ENCODE peak calls at places on chromosomes 3 and 15, in nine cellular contexts. H is hippocampal formation; A is nephron progenitor cell; G is effector CD4-positive, alpha-beta T cell; C is SJSA1; O is ACHN; N is amniotic stem cell; K is cardiac fibroblast; J is activated naive CD4-positive, alpha-beta T cell treated with anti-CD3 and anti-CD28 coated beads, Interleukin-2, amount 10 ng/mL, durations not matched to agents 7 days and 5 days. Q is an unnamed sample.

GRCh38 chr3:112855883-112856282 is 9.2 kb upstream of the CD200R1L start:
- DNase-seq in N (no peak), J (no peak), O (no peak), K (no peak), C (no peak), G (no peak), A (no peak), H (no peak), Q (no peak)

GRCh38 chr3:65836047-65836446 is 202.7 kb downstream of the MAGI1 start:
- DNase-seq in K (no peak), O (peak), J (no peak), G (no peak), A (no peak), H (no peak), N (no peak), C (no peak), Q (no peak)

GRCh38 chr3:20480771-20481170 is 294.8 kb upstream of the SGO1 start:
- DNase-seq in A (no peak), G (no peak), N (no peak), J (no peak), C (no peak), H (no peak), K (peak), O (no peak), Q (no peak)

GRCh38 chr3:160856450-160856849 is 100.4 kb downstream of the PPM1L start:
- DNase-seq in A (no peak), O (no peak), C (no peak), K (no peak), H (no peak), J (no peak), G (no peak), N (no peak), Q (no peak)

GRCh38 chr3:85498177-85498576 is 539.4 kb downstream of the CADM2 start:
- DNase-seq in H (no peak), A (no peak), J (no peak), K (no peak), N (no peak), O (no peak), C (no peak), G (no peak), Q (no peak)

GRCh38 chr15:90062023-90062728 is 40.1 kb downstream of the IDH2 start:
- DNase-seq in O (no peak), H (no peak), A (peak), G (peak), J (peak), N (no peak), K (peak), C (no peak), Q (no peak)

GRCh38 chr15:44427756-44428724 is 611 bp downstream of the CTDSPL2 start:
- DNase-seq in O (peak), K (peak), J (no peak), C (no peak), N (no peak), G (no peak), A (peak), H (no peak), Q (no peak)

GRCh38 chr3:134885877-134886621 is 91.0 kb downstream of the EPHB1 start:
- DNase-seq in J (no peak), K (no peak), A (no peak), G (no peak), C (no peak), O (peak), H (no peak), N (no peak), Q (peak)

GRCh38 chr3:31661993-31662392 is 129.3 kb downstream of the STT3B start:
- DNase-seq in C (no peak), N (no peak), A (no peak), K (no peak), G (no peak), H (no peak), J (no peak), O (no peak), Q (no peak)

GRCh38 chr3:50518441-50518840 is 15.0 kb upstream of the CACNA2D2 start:
- DNase-seq in J (no peak), G (no peak), K (no peak), N (no peak), H (no peak), O (no peak), A (no peak), C (no peak), Q (no peak)

GRCh38 chr3:42177068-42177800 is 86.1 kb downstream of the TRAK1 start:
- DNase-seq in K (no peak), O (no peak), J (no peak), A (no peak), H (no peak), G (no peak), C (no peak), N (no peak), Q (no peak)

GRCh38 chr3:116579843-116580242 is 129.7 kb upstream of the TUSC7 start:
- DNase-seq in K (peak), O (peak), H (no peak), G (no peak), J (no peak), A (peak), C (no peak), N (no peak), Q (no peak)

GRCh38 chr15:40812721-40813425 is 5.6 kb upstream of the DNAJC17 start:
- DNase-seq in J (no peak), C (no peak), O (no peak), G (no peak), K (no peak), N (no peak), A (no peak), H (no peak), Q (no peak)

GRCh38 chr15:58405865-58406264 is 25.9 kb upstream of the LIPC start:
- DNase-seq in N (no peak), A (no peak), C (no peak), K (no peak), G (no peak), J (no peak), H (no peak), O (no peak), Q (no peak)

GRCh38 chr15:72312605-72313447 is 7.1 kb downstream of the CELF6 start:
- DNase-seq in J (peak), G (peak), H (no peak), O (peak), K (peak), C (peak), N (peak), A (peak), Q (peak)

GRCh38 chr3:113263020-113263419 is 51.7 kb downstream of the BOC start:
- DNase-seq in G (no peak), J (no peak), N (no peak), K (no peak), A (no peak), C (no peak), H (no peak), O (no peak), Q (no peak)

GRCh38 chr3:129015388-129016105 is 14.4 kb downstream of the EFCC1 start:
- DNase-seq in C (no peak), O (no peak), N (no peak), J (peak), G (peak), A (no peak), K (peak), H (no peak), Q (no peak)

GRCh38 chr3:102183186-102183585 is 251.6 kb upstream of the ZPLD1 start:
- DNase-seq in O (no peak), G (no peak), J (no peak), A (no peak), H (no peak), K (no peak), C (no peak), N (no peak), Q (no peak)

GRCh38 chr15:55741592-55742497 is 1.1 kb downstream of the PRTG start:
- DNase-seq in O (no peak), A (peak), C (no peak), H (peak), J (no peak), G (no peak), K (peak), N (peak), Q (no peak)

GRCh38 chr15:48367483-48367882 is 36.3 kb downstream of the DUT start:
- DNase-seq in H (no peak), G (no peak), C (no peak), K (peak), A (no peak), J (no peak), O (no peak), N (no peak), Q (no peak)

GRCh38 chr3:170622369-170623159 is 36.7 kb upstream of the SLC7A14 start:
- DNase-seq in C (peak), N (peak), O (no peak), J (no peak), A (peak), G (no peak), H (peak), K (peak), Q (peak)

GRCh38 chr3:81778678-81779182 is 17.3 kb upstream of the GBE1 start:
- DNase-seq in N (no peak), A (no peak), K (peak), C (no peak), J (no peak), O (no peak), H (no peak), G (no peak), Q (no peak)

GRCh38 chr3:38141173-38141951 is 2.9 kb downstream of the MYD88 start:
- DNase-seq in C (peak), A (no peak), O (no peak), H (no peak), G (no peak), N (no peak), K (no peak), J (no peak), Q (no peak)

GRCh38 chr3:131840151-131840797 is 194.5 kb downstream of the CPNE4 start:
- DNase-seq in K (no peak), N (no peak), O (no peak), G (no peak), A (no peak), C (no peak), J (no peak), H (no peak), Q (no peak)

Q was measured in BJ.